ENCODE peak calls at places on chromosomes 16 and 17, in nine cellular contexts. N, H, Y, A, M, Q, W, J and U are unnamed samples.

GRCh38 chr16:87077750-87078127 is 239.5 kb downstream of the C16orf95 start:
- DNase-seq in M (no peak), N (no peak), Q (no peak), J (no peak), A (no peak), W (no peak), H (no peak), Y (no peak), U (no peak)

GRCh38 chr16:18803569-18804462 is 2.5 kb upstream of the ARL6IP1 start:
- DNase-seq in M (no peak), A (no peak), H (no peak), J (peak; percentile 42), Y (no peak), Q (no peak), N (no peak), W (no peak), U (no peak)

GRCh38 chr16:57284206-57284951 is at the start of gene PLLP:
- DNase-seq in Y (no peak), J (peak; percentile 8), A (no peak), Q (peak; percentile 13), H (peak; percentile 67), M (peak; percentile 51), W (no peak), N (no peak), U (peak; percentile 41)

GRCh38 chr17:73340093-73340596 is 28.3 kb upstream of the CDC42EP4 start:
- DNase-seq in H (no peak), N (peak; percentile 97), Y (no peak), J (peak; percentile 95), M (no peak), W (no peak), A (peak; percentile 48), Q (peak; percentile 94), U (peak; percentile 90)

GRCh38 chr17:20925091-20925490 is 117.7 kb downstream of the USP22 start:
- DNase-seq in M (no peak), H (no peak), Q (peak; percentile 43), W (no peak), A (no peak), Y (no peak), N (no peak), J (peak; percentile 60), U (no peak)

GRCh38 chr16:12321363-12321762 is 344.8 kb downstream of the SNX29 start:
- DNase-seq in A (no peak), H (no peak), Y (no peak), N (no peak), Q (no peak), W (no peak), M (no peak), J (no peak), U (no peak)

GRCh38 chr17:14756469-14756868 is 455.6 kb downstream of the HS3ST3B1 start:
- DNase-seq in J (no peak), H (no peak), N (no peak), Y (no peak), M (no peak), Q (no peak), A (no peak), W (no peak), U (no peak)

GRCh38 chr16:85353013-85353412 is 240.7 kb upstream of the CIBAR2 start:
- DNase-seq in N (no peak), M (no peak), H (no peak), Y (no peak), Q (no peak), W (no peak), A (no peak), J (no peak), U (no peak)

GRCh38 chr17:71099003-71099710 is 929.8 kb downstream of the KCNJ2 start:
- DNase-seq in H (no peak), Q (no peak), J (no peak), N (no peak), W (no peak), A (no peak), Y (no peak), M (no peak), U (no peak)

GRCh38 chr16:51167170-51167710 is 16.2 kb upstream of the SALL1 start:
- DNase-seq in W (no peak), M (no peak), H (no peak), J (no peak), Q (no peak), A (no peak), Y (no peak), N (no peak), U (no peak)

GRCh38 chr16:58515871-58516767 is 802 bp downstream of the SETD6 start:
- DNase-seq in H (peak; percentile 36), W (no peak), J (no peak), N (peak; percentile 59), A (peak; percentile 38), Y (peak; percentile 91), M (peak; percentile 53), Q (no peak), U (peak; percentile 58)

GRCh38 chr17:56317351-56318208 is 164.3 kb downstream of the ANKFN1 start:
- DNase-seq in N (no peak), W (no peak), J (no peak), Y (no peak), M (no peak), Q (no peak), H (no peak), A (no peak), U (no peak)

GRCh38 chr16:1550061-1550460 is 16.6 kb downstream of the TMEM204 start:
- DNase-seq in Y (no peak), N (no peak), Q (no peak), A (no peak), W (no peak), M (no peak), H (no peak), J (no peak), U (no peak)

GRCh38 chr17:13311301-13311700 is 290.4 kb downstream of the HS3ST3A1 start:
- DNase-seq in J (peak; percentile 12), H (no peak), Q (peak; percentile 78), M (no peak), W (no peak), A (no peak), N (no peak), Y (no peak), U (no peak)

GRCh38 chr17:610285-610684 is 104.4 kb downstream of the VPS53 start:
- DNase-seq in N (no peak), W (no peak), M (no peak), Q (no peak), J (no peak), A (no peak), Y (no peak), H (no peak), U (no peak)

GRCh38 chr17:76026714-76027158 is 370 bp downstream of the EVPL start:
- DNase-seq in A (no peak), J (no peak), W (no peak), M (no peak), H (no peak), N (no peak), Y (no peak), Q (no peak), U (no peak)

GRCh38 chr17:48994548-48995331 is 2.4 kb upstream of the IGF2BP1 start:
- DNase-seq in H (no peak), J (no peak), N (no peak), A (no peak), Q (no peak), W (no peak), Y (no peak), M (no peak), U (no peak)
- H3K4me3 ChIP-seq in H (peak overlapping the region; percentile 77), J (no peak overlapping the region), N (no peak overlapping the region), A (no peak overlapping the region), Q (no peak overlapping the region), W (no peak overlapping the region), Y (no peak overlapping the region), M (no peak overlapping the region), U (no peak overlapping the region)

DNA sequence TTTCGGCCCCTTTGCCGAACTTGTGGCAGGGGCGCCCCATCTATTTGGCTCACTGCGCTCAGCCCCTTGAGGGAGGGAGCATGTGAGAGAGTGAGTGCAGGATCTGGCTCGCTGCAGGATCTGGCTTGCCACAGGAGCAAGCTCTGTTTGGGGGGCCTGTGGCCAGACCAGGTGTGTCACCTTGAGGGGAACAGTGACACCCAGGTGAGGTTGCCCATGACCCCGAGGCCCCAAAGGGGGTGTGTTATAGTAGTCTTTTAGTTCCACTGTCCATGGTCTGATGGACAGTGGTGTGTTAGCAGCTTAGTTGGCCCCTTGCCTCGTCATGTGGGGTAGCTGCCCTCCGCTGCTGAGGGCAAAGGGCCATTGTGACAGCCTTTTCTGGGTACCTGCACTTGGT is 41.6 kb downstream of the CCDC42 start:
- DNase-seq in A (no peak), J (no peak), N (no peak), W (no peak), Y (no peak), M (no peak), Q (no peak), H (no peak), U (no peak)
- H3K4me1 ChIP-seq in A (no peaks in the 10 kb centered on the region), J (peaks cover 11% of the 10 kb centered on the region), N (no peaks in the 10 kb centered on the region), W (peaks cover 17% of the 10 kb centered on the region), Y (peaks cover 18% of the 10 kb centered on the region), M (peaks cover 11% of the 10 kb centered on the region), Q (peaks cover 6% of the 10 kb centered on the region), H (no peaks in the 10 kb centered on the region), U (peaks cover 11% of the 10 kb centered on the region)

DNA sequence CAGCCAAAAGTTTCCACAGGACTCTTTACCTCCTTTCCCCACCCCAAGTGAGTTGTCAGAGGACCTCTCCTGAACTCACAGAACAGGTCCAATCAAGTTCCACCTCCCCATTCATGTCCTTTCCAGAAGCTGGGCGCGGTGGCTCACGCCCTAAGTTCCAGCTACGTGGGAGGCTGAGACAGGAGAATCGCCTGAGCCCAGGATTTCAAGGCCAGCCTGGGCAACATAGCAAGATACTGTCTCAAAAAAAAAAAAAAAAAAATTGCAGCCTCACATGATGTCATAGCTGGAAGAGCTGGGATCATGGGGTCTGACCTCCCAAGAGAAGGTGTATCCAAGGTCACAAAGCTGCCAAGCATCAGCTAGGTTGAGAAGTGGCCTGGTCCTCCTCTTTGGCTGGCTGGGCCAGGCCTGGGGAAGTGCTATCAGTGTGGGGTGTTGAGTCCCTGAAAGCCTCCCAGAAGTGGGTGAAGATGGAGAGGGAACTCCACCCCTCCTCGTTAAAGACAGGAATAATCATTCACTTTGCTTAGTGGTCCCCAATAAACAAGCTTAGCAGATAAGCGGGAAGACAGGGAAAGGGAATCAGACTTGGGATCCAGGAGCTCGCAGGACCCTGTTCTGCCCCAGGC is 5.5 kb upstream of the MNT start:
- DNase-seq in H (no peak), M (no peak), W (no peak), Y (no peak), N (peak; percentile 71), Q (no peak), J (no peak), A (no peak), U (peak; percentile 53)
- H3K4me3 ChIP-seq in H (no peak overlapping the region), M (no peak overlapping the region), W (no peak overlapping the region), Y (no peak overlapping the region), N (peak overlapping the region; percentile 3), Q (no peak overlapping the region), J (no peak overlapping the region), A (peak overlapping the region; percentile 5), U (no peak overlapping the region)

DNA sequence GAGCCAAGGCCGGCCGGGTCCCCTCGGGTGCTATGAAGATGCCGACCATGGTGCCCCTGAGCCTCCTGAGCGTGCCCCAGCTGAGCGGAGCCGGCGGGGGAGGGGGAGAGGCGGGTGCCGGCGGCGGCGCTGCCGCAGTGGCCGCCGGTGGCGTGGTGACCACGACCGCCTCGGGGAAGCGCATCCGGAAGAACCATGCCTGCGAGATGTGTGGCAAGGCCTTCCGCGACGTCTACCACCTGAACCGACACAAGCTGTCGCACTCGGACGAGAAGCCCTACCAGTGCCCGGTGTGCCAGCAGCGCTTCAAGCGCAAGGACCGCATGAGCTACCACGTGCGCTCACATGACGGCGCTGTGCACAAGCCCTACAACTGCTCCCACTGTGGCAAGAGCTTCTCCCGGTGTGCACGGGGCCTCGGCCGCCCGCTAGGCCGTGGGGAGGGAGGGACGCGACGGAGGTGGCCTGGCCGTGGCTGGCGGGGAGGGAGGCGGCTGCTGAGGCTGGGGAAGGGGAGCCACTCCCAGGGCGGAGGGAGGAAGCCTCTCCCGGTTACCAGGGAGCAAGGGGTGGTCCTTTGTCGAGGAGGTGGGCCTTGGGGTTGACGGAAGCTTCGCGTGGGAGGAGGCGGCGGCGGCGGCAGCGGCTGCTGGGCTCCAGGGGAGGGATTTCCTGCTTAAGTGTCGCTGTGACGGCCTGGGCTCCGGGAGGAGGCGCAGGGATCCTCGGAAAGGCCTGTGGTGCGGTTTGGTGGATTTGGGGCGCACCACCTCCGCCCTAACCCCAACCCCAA is 1.3 kb downstream of the MAZ start:
- DNase-seq in J (peak; percentile 91), A (peak; percentile 86), N (peak; percentile 88), M (peak; percentile 87), Q (peak; percentile 94), Y (peak; percentile 97), H (peak; percentile 93), W (peak; percentile 95), U (peak; percentile 94)
- H3K4me1 ChIP-seq in J (peaks cover 20% of the 10 kb centered on the region), A (peaks cover 53% of the 10 kb centered on the region), N (peaks cover 47% of the 10 kb centered on the region), M (peaks cover 18% of the 10 kb centered on the region), Q (peaks cover 26% of the 10 kb centered on the region), Y (peaks cover 71% of the 10 kb centered on the region), H (peaks cover 6% of the 10 kb centered on the region), W (peaks cover 63% of the 10 kb centered on the region), U (peaks cover 54% of the 10 kb centered on the region)